ENCODE peak calls at places on chromosome 1, in four cellular contexts. Z is K562, A is A549, U is HepG2. Y is an unnamed sample.

GRCh38 chr1:27141266-27142003 is 13.5 kb downstream of the SLC9A1 start:
- DNase-seq in Z (no peak), U (no peak), A (no peak), Y (no peak)

GRCh38 chr1:209850342-209850979 is 22.7 kb downstream of the UTP25 start:
- DNase-seq in Z (peak; percentile 70), U (peak; percentile 21), A (peak; percentile 55), Y (peak; percentile 45)

GRCh38 chr1:217136895-217137205 is 413.6 kb upstream of the ESRRG start:
- DNase-seq in Z (no peak), U (no peak), A (no peak), Y (no peak)

GRCh38 chr1:218633238-218633948 is 288.3 kb downstream of the TGFB2 start:
- DNase-seq in U (no peak), Z (no peak), A (no peak), Y (no peak)

GRCh38 chr1:155983191-155984023 is 5.1 kb upstream of the ARHGEF2 start:
- DNase-seq in A (peak; percentile 80), U (peak; percentile 44), Z (peak; percentile 65), Y (peak; percentile 99)

GRCh38 chr1:96980448-96980847 is 258.9 kb downstream of the PTBP2 start:
- DNase-seq in U (no peak), Z (no peak), A (no peak), Y (no peak)

GRCh38 chr1:234240680-234241079 is 132.6 kb upstream of the COA6 start:
- DNase-seq in A (no peak), Z (no peak), U (no peak), Y (no peak)

GRCh38 chr1:6033986-6034749 is 11.5 kb upstream of the KCNAB2 start:
- DNase-seq in Z (peak; percentile 78), A (peak; percentile 37), U (peak; percentile 49), Y (peak; percentile 9)

GRCh38 chr1:169538998-169539871 is 47.0 kb downstream of the F5 start:
- DNase-seq in Z (no peak), A (peak; percentile 53), U (peak; percentile 23), Y (peak; percentile 83)

GRCh38 chr1:58584082-58584895 is 7.2 kb upstream of the TACSTD2 start:
- DNase-seq in Z (peak; percentile 54), U (peak; percentile 64), A (peak; percentile 66), Y (peak; percentile 96)

GRCh38 chr1:226764533-226764932 is 25.5 kb upstream of the ITPKB start:
- DNase-seq in U (no peak), Z (no peak), A (no peak), Y (no peak)

GRCh38 chr1:41773144-41773571 is 145.6 kb downstream of the HIVEP3 start:
- DNase-seq in Z (no peak), A (no peak), U (no peak), Y (peak; percentile 80)

GRCh38 chr1:63980706-63981407 is 207.0 kb downstream of the ROR1 start:
- DNase-seq in Z (no peak), U (no peak), A (no peak), Y (no peak)

GRCh38 chr1:83543222-83543973 is 455.5 kb downstream of the TTLL7 start:
- DNase-seq in Z (no peak), U (no peak), A (no peak), Y (no peak)

GRCh38 chr1:33312413-33312749 is 8.5 kb downstream of the A3GALT2 start:
- DNase-seq in Z (no peak), U (no peak), A (no peak), Y (no peak)

GRCh38 chr1:226635456-226635941 is 86.9 kb downstream of the STUM start:
- DNase-seq in Z (no peak), U (no peak), A (no peak), Y (no peak)

GRCh38 chr1:53476579-53476978 is 17.4 kb downstream of the DMRTB1 start:
- DNase-seq in A (no peak), U (no peak), Z (no peak), Y (no peak)

GRCh38 chr1:77540501-77541161 is 141.8 kb downstream of the ZZZ3 start:
- DNase-seq in Z (no peak), U (no peak), A (peak; percentile 24), Y (peak; percentile 51)

GRCh38 chr1:174692313-174692712 is 244.5 kb downstream of the GPR52 start:
- DNase-seq in U (peak; percentile 46), Z (peak; percentile 10), A (peak; percentile 9), Y (peak; percentile 68)

GRCh38 chr1:45769261-45769932 is 18.9 kb upstream of the IPP start:
- DNase-seq in Z (peak; percentile 68), U (no peak), A (no peak), Y (peak; percentile 97)

GRCh38 chr1:112762541-112763141 is 47.5 kb upstream of the PPM1J start:
- DNase-seq in A (no peak), Z (no peak), U (no peak), Y (peak; percentile 38)

GRCh38 chr1:98556521-98557158 is 104.9 kb upstream of the SNX7 start:
- DNase-seq in Z (peak; percentile 5), A (peak; percentile 24), U (peak; percentile 30), Y (peak; percentile 22)

GRCh38 chr1:227131193-227131592 is 187.1 kb downstream of the CDC42BPA start:
- DNase-seq in A (peak; percentile 48), Z (peak; percentile 29), U (peak; percentile 30), Y (peak; percentile 54)

GRCh38 chr1:21258331-21259134 is 31.7 kb downstream of the ECE1 start:
- DNase-seq in A (no peak), Z (no peak), U (no peak), Y (no peak)

GRCh38 chr1:6800728-6801127 is 15.5 kb downstream of the CAMTA1 start:
- DNase-seq in U (no peak), A (peak; percentile 20), Z (no peak), Y (peak; percentile 84)

GRCh38 chr1:201084171-201084766 is 28.0 kb downstream of the CACNA1S start:
- DNase-seq in Z (no peak), U (no peak), A (no peak), Y (no peak)

GRCh38 chr1:201103666-201104065 is 8.6 kb downstream of the CACNA1S start:
- DNase-seq in Z (no peak), A (no peak), U (no peak), Y (no peak)

GRCh38 chr1:86061660-86062059 is 94.9 kb downstream of the COL24A1 start:
- DNase-seq in Z (no peak), A (no peak), U (no peak), Y (peak; percentile 50)

DNA sequence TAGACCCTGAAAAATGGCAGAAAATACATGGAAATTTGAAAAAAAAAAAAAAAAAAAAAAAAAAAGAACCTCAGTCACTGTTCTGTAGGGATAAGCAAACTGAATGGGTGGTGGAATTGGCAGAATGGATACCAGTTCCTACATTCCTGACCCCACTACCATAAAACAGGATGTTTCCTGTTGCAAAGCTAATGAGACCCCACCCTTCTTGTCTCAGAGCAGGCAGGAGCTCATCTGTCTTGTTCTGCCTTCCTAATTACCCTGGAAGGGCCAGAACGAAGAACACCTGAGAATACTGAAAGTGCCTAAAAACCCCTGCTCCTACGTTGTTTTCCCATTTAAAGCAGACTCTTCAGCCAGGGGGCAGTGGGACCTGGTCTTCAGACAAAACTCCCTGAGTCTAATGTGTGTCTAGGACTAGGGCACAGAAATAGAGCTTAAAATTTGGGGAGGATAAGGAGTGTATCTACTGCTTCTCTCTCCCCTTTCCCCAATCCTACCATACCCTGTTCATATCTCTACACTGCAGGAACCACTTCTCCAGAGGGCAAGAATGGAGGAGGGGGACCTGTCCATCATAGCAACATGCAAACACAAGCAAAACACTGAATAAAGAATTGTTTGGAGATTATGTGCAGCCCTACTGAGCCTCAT is 3.9 kb downstream of the C1orf56 start:
- DNase-seq in A (no peak), Z (peak; percentile 69), U (no peak), Y (no peak)
- TF ChIP-seq POLR2A in A (no peak), Z (peak; percentile 65), U (no peak), Y (no peak)

DNA sequence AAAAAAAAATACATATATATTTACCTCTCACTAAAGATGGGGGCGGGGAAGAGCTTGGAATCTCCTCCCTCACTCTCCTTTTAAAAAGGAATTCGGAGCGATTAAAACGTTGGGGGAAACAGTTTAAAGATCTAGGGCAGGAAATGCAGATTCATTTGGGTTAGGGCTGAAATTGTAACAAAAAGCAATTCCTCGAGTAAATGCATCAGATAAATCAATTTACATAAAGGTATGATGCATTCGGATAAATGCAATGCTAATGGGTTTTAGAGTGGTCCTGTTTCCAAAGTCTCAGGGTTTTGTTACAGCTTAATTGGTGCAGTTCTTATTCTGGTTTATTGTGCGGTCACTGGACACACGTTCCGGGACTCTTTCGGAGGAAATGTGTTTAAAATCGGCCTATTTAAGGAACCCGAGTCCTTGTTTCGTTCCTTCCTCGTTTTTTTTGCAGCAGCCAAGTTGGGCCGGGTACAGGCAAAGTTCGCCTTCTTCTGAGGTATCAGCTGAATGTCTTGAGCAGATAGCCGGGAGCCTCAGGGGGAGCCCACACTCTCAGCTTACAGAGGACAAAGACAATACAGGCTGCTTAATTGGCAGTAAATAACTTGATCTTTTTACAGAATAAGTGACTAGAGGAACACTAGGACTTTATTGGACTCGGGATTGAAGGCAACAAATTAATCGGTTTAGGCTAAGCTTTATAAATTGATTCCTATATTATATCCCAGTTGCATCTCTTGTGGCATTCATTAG is 1.7 kb downstream of the LMO4 start:
- DNase-seq in U (no peak), A (no peak), Z (peak; percentile 56), Y (peak; percentile 40)
- TF ChIP-seq MAZ in U (no peak), A (no peak), Z (no peak), Y (no peak)

GRCh38 chr1:35187816-35188342 is 5.1 kb downstream of the SFPQ start:
- DNase-seq in Z (no peak), U (no peak), A (no peak), Y (no peak)

GRCh38 chr1:35191429-35192055 is 1.4 kb downstream of the SFPQ start:
- DNase-seq in Z (no peak), U (no peak), A (no peak), Y (no peak)

GRCh38 chr1:35190784-35191183 is 2.2 kb downstream of the SFPQ start:
- DNase-seq in A (no peak), Z (no peak), U (no peak), Y (no peak)

GRCh38 chr1:35186239-35186638 is 6.7 kb downstream of the SFPQ start:
- DNase-seq in Z (no peak), U (no peak), A (no peak), Y (no peak)

DNA sequence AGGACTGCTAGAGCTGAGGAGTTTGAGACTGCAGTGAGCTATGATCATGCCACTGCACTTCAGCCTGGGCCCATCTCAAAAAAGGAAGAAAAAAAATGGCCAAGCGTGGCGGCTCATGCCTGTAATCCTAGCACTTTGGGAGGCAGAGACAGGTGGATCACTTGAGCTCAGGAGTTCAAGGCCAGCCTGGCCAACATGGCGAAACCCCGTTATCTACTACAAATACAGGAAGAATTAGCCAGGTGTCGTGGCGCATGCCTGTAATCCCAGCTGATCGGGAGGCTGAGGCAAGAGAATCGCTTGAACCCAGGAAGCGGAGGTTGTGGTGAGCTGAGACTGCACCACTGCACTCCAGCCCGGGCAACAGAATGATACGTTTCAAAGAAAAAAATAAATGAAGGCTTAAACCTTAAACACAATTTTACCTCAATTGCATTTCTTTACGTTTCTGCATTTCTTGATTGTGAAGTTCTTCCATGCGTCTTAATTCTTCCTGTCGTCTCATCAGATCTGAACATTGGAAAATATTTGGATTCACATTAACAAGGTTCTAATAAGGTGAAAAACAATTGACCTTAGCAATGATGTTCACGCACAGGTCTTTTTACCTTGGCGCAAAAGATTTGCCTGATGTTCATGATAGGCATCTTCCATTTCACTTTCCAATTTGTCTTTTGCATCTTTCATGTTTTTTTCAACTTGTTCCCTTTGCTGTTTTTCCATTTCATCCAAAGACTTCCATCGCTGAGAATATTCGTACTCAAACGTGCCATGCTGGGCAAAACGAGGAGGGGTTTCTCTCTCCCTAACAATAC is 4.2 kb downstream of the SFPQ start:
- DNase-seq in Z (no peak), U (peak; percentile 49), A (no peak), Y (no peak)
- TF ChIP-seq POLR2A in Z (no peak), U (peak; percentile 82), A (no peak), Y (no peak)

GRCh38 chr1:50421366-50421748 is 1.9 kb downstream of the DMRTA2 start:
- DNase-seq in U (no peak), A (no peak), Z (no peak), Y (no peak)
- TF ChIP-seq MAZ in U (no peak), A (no peak), Z (no peak), Y (no peak)

GRCh38 chr1:241270016-241270415 is 87.0 kb downstream of the RGS7 start:
- DNase-seq in U (no peak), A (no peak), Z (no peak), Y (no peak)
- TF ChIP-seq POLR2A in U (no peak), A (no peak), Z (no peak), Y (no peak)